ENCODE peak calls at places on chromosome 18, in ten cellular contexts. R is psoas muscle, P is hepatocyte, K is HCT116, Y is thoracic aorta, S is A549, G is K562, Q is foreskin fibroblast, Z is body of pancreas, B is astrocyte of the cerebellum. L is an unnamed sample.
A peak's percentile ranks its signal among the peaks of the same experiment; 100 is the strongest.

GRCh38 chr18:22286576-22286975 is 117.2 kb downstream of the GATA6 start:
- DNase-seq in R (no peak), P (peak; percentile 14), K (no peak), Y (peak; percentile 25), S (peak; percentile 77), G (no peak), Q (no peak), Z (peak; percentile 62), B (no peak), L (peak; percentile 42)

GRCh38 chr18:58787750-58788149 is 76.9 kb upstream of the ZNF532 start:
- DNase-seq in R (no peak), P (no peak), K (no peak), Y (no peak), S (peak; percentile 37), G (no peak), Q (no peak), Z (no peak), B (no peak), L (no peak)

GRCh38 chr18:13269599-13270011 is 51.0 kb downstream of the LDLRAD4 start:
- DNase-seq in R (no peak), P (peak; percentile 43), K (no peak), Y (no peak), S (no peak), G (no peak), Q (no peak), Z (no peak), B (no peak), L (no peak)

GRCh38 chr18:23619388-23619873 is 33.1 kb upstream of the NPC1 start:
- DNase-seq in R (peak; percentile 23), P (peak; percentile 64), K (no peak), Y (no peak), S (no peak), G (no peak), Q (peak; percentile 59), Z (peak; percentile 23), B (no peak), L (no peak)

GRCh38 chr18:22318745-22319407 is 98.8 kb downstream of the CTAGE1 start:
- DNase-seq in R (no peak), P (peak; percentile 58), K (no peak), Y (no peak), S (no peak), G (no peak), Q (peak; percentile 24), Z (no peak), B (no peak), L (peak; percentile 79)

GRCh38 chr18:35582899-35583558 is 1.5 kb downstream of the GALNT1 start:
- DNase-seq in R (no peak), P (peak; percentile 44), K (no peak), Y (no peak), S (no peak), G (peak; percentile 18), Q (peak; percentile 56), Z (no peak), B (peak; percentile 18), L (peak; percentile 24)

GRCh38 chr18:49446481-49446880 is 14.0 kb downstream of the DYM start:
- DNase-seq in R (no peak), P (no peak), K (no peak), Y (no peak), S (no peak), G (no peak), Q (peak; percentile 27), Z (no peak), B (no peak), L (no peak)

GRCh38 chr18:75754433-75754832 is 326.9 kb upstream of the SMIM21 start:
- DNase-seq in R (no peak), P (no peak), K (no peak), Y (no peak), S (no peak), G (no peak), Q (no peak), Z (no peak), B (no peak), L (no peak)

GRCh38 chr18:69267895-69268294 is 132.8 kb upstream of the DOK6 start:
- DNase-seq in R (no peak), P (no peak), K (no peak), Y (no peak), S (no peak), G (no peak), Q (no peak), Z (no peak), B (no peak), L (no peak)

GRCh38 chr18:59386909-59387515 is 27.9 kb upstream of the LMAN1 start:
- DNase-seq in R (no peak), P (no peak), K (no peak), Y (no peak), S (no peak), G (no peak), Q (no peak), Z (no peak), B (no peak), L (no peak)

GRCh38 chr18:37578886-37579513 is 13.4 kb upstream of the CELF4 start:
- DNase-seq in R (no peak), P (peak; percentile 61), K (peak; percentile 51), Y (no peak), S (peak; percentile 44), G (peak; percentile 29), Q (peak; percentile 26), Z (no peak), B (no peak), L (peak; percentile 67)

GRCh38 chr18:51068111-51068510 is 38.1 kb downstream of the SMAD4 start:
- DNase-seq in R (no peak), P (no peak), K (no peak), Y (no peak), S (no peak), G (no peak), Q (peak; percentile 68), Z (no peak), B (peak; percentile 39), L (peak; percentile 69)

GRCh38 chr18:29251681-29252080 is 1074.8 kb upstream of the CDH2 start:
- DNase-seq in R (no peak), P (no peak), K (no peak), Y (no peak), S (no peak), G (no peak), Q (no peak), Z (no peak), B (peak; percentile 4), L (no peak)

GRCh38 chr18:13048061-13048605 is 57.0 kb downstream of the CEP192 start:
- DNase-seq in R (no peak), P (no peak), K (no peak), Y (no peak), S (no peak), G (no peak), Q (no peak), Z (no peak), B (no peak), L (no peak)

GRCh38 chr18:10140461-10140911 is 226.7 kb downstream of the VAPA start:
- DNase-seq in R (no peak), P (peak; percentile 26), K (no peak), Y (no peak), S (no peak), G (no peak), Q (peak; percentile 89), Z (no peak), B (no peak), L (no peak)

GRCh38 chr18:24826605-24827004 is 366.2 kb downstream of the HRH4 start:
- DNase-seq in R (no peak), P (no peak), K (no peak), Y (no peak), S (no peak), G (no peak), Q (no peak), Z (no peak), B (no peak), L (no peak)

GRCh38 chr18:9943311-9943710 is 29.5 kb downstream of the VAPA start:
- DNase-seq in R (no peak), P (no peak), K (no peak), Y (no peak), S (no peak), G (no peak), Q (no peak), Z (no peak), B (no peak), L (no peak)

GRCh38 chr18:58355243-58355642 is 273.6 kb downstream of the ALPK2 start:
- DNase-seq in R (no peak), P (no peak), K (no peak), Y (no peak), S (no peak), G (no peak), Q (no peak), Z (no peak), B (no peak), L (no peak)

GRCh38 chr18:51287818-51288508 is 90.5 kb upstream of the MEX3C start:
- DNase-seq in R (no peak), P (no peak), K (no peak), Y (no peak), S (no peak), G (no peak), Q (no peak), Z (no peak), B (no peak), L (no peak)

GRCh38 chr18:27652480-27653121 is 467.5 kb upstream of the CHST9 start:
- DNase-seq in R (no peak), P (no peak), K (no peak), Y (no peak), S (no peak), G (no peak), Q (no peak), Z (no peak), B (no peak), L (peak; percentile 17)

GRCh38 chr18:10840768-10841167 is 308.6 kb downstream of the PIEZO2 start:
- DNase-seq in R (no peak), P (no peak), K (no peak), Y (no peak), S (no peak), G (no peak), Q (no peak), Z (no peak), B (no peak), L (peak; percentile 42)

GRCh38 chr18:79973517-79973916 is 9.1 kb downstream of the HSBP1L1 start:
- DNase-seq in R (no peak), P (no peak), K (no peak), Y (no peak), S (no peak), G (no peak), Q (no peak), Z (no peak), B (no peak), L (no peak)
- TF ChIP-seq CTCF in R (no peak), P (no peak), K (no peak), Y (no peak), S (no peak), G (no peak), Q (no peak), Z (no peak), B (no peak), L (no peak)

GRCh38 chr18:52339891-52340371 is at the start of gene DCC:
- DNase-seq in R (no peak), P (peak; percentile 77), K (no peak), Y (no peak), S (peak; percentile 77), G (no peak), Q (peak; percentile 77), Z (peak; percentile 59), B (peak; percentile 45), L (peak; percentile 61)
- H3K4me3 ChIP-seq in R (no peak within 1 kb of the TSS), P (peak within 1 kb of the TSS; percentile 35), K (no peak within 1 kb of the TSS), Y (peak within 1 kb of the TSS; percentile 51), S (peak within 1 kb of the TSS; percentile 40), G (no peak within 1 kb of the TSS), Q (peak within 1 kb of the TSS; percentile 47), Z (no peak within 1 kb of the TSS), B (peak within 1 kb of the TSS; percentile 46), L (peak within 1 kb of the TSS; percentile 28)

GRCh38 chr18:5103286-5103685 is 93.8 kb downstream of the AKAIN1 start:
- DNase-seq in R (no peak), P (no peak), K (no peak), Y (no peak), S (no peak), G (no peak), Q (no peak), Z (no peak), B (no peak), L (no peak)
- TF ChIP-seq CTCF in R (no peak), P (no peak), K (no peak), Y (no peak), S (no peak), G (no peak), Q (no peak), Z (no peak), B (no peak), L (no peak)

GRCh38 chr18:77899972-77900754 is 650.5 kb downstream of the GALR1 start:
- DNase-seq in R (no peak), P (peak; percentile 84), K (no peak), Y (no peak), S (peak; percentile 33), G (peak; percentile 72), Q (peak; percentile 10), Z (peak; percentile 43), B (no peak), L (peak; percentile 27)
- H3K4me3 ChIP-seq in R (peak overlapping the region; percentile 41), P (peak overlapping the region; percentile 39), K (no peak overlapping the region), Y (peak overlapping the region; percentile 54), S (peak overlapping the region; percentile 41), G (peak overlapping the region; percentile 34), Q (no peak overlapping the region), Z (no peak overlapping the region), B (peak overlapping the region; percentile 28), L (peak overlapping the region; percentile 36)